ENCODE peak calls at places on chromosomes 5 and 9, in seven cellular contexts. P is fibroblast of pulmonary artery, N is BJ, C is GM23338, H is thoracic aorta, R is transverse colon, Y is AG10803. O is an unnamed sample.

GRCh38 chr9:131864531-131864930 is 124.7 kb upstream of the RAPGEF1 start:
- DNase-seq in H (no peak), N (no peak), C (no peak), R (no peak), P (no peak), Y (no peak), O (no peak)

GRCh38 chr5:60312098-60312497 is 387.9 kb downstream of the DEPDC1B start:
- DNase-seq in Y (no peak), P (no peak), C (no peak), N (no peak), H (no peak), R (no peak), O (no peak)

GRCh38 chr5:77957-78804 is 13.8 kb upstream of the PLEKHG4B start:
- DNase-seq in C (peak; percentile 58), N (peak; percentile 55), R (no peak), Y (peak; percentile 45), H (no peak), P (peak; percentile 12), O (no peak)

GRCh38 chr5:63255609-63256008 is 677.0 kb downstream of the LRRC70 start:
- DNase-seq in R (no peak), N (no peak), P (no peak), C (peak; percentile 68), H (no peak), Y (no peak), O (peak; percentile 4)

GRCh38 chr5:122312670-122312988 is 592 bp downstream of the SNCAIP start:
- DNase-seq in C (peak; percentile 53), N (no peak), Y (no peak), P (peak; percentile 23), R (no peak), H (no peak), O (no peak)

GRCh38 chr5:55003432-55004065 is 18.2 kb upstream of the ESM1 start:
- DNase-seq in P (no peak), N (no peak), H (no peak), R (no peak), Y (no peak), C (no peak), O (no peak)

GRCh38 chr5:65512170-65512937 is 30.6 kb upstream of the ADAMTS6 start:
- DNase-seq in H (no peak), R (no peak), N (no peak), C (no peak), P (no peak), Y (no peak), O (no peak)

GRCh38 chr5:6710078-6710477 is 3.2 kb upstream of the TENT4A start:
- DNase-seq in N (no peak), H (no peak), Y (no peak), C (no peak), P (no peak), R (no peak), O (no peak)

GRCh38 chr5:94240616-94241287 is 377.7 kb downstream of the KIAA0825 start:
- DNase-seq in H (no peak), P (peak; percentile 20), R (no peak), Y (peak; percentile 93), C (no peak), N (peak; percentile 72), O (peak; percentile 73)

GRCh38 chr5:75040973-75041372 is 11.4 kb downstream of the GCNT4 start:
- DNase-seq in P (peak; percentile 72), H (no peak), Y (peak; percentile 84), C (no peak), R (no peak), N (no peak), O (peak; percentile 65)

GRCh38 chr9:121954477-121955175 is 138.5 kb downstream of the TTLL11 start:
- DNase-seq in H (no peak), Y (peak; percentile 80), P (peak; percentile 88), N (no peak), R (no peak), C (no peak), O (peak; percentile 72)

GRCh38 chr5:174145821-174146220 is 100.3 kb downstream of the NSG2 start:
- DNase-seq in H (no peak), R (no peak), C (peak; percentile 70), Y (peak; percentile 3), P (peak; percentile 0), N (no peak), O (no peak)

GRCh38 chr5:111069839-111070238 is 1.7 kb upstream of the TSLP start:
- DNase-seq in N (no peak), Y (peak; percentile 69), C (no peak), R (no peak), P (peak; percentile 78), H (no peak), O (peak; percentile 97)

GRCh38 chr5:98770911-98771322 is 2.5 kb upstream of the RGMB start:
- DNase-seq in H (no peak), N (no peak), Y (peak; percentile 36), C (no peak), R (no peak), P (peak; percentile 45), O (peak; percentile 58)

DNA sequence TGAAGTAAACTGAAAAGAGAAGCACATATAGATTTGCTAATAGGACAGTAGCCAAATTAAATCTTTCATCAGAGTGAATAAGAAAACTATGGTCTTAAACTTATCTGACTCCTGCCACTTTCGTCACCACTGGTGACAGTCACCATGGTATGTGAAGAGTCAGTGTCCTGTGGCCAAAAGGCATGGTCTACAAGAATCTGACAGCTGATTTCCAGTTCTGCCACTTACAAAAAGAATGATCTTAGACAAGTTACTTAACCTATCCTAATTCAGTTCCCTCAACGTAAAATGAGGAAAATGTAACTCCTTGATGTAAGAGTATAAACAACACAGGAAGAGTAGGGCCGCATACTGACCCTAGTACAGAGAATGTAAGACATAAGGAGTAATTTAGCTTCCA is 102.0 kb downstream of the LPAR1 start:
- DNase-seq in P (no peak), N (no peak), Y (peak; percentile 47), H (no peak), C (no peak), R (no peak), O (no peak)
- H3K4me3 ChIP-seq in P (no peak overlapping the region), N (no peak overlapping the region), Y (peak overlapping the region; percentile 6), H (no peak overlapping the region), C (no peak overlapping the region), R (no peak overlapping the region), O (no peak overlapping the region)

GRCh38 chr5:106874974-106875373 is 795.8 kb downstream of the EFNA5 start:
- DNase-seq in C (no peak), R (no peak), P (no peak), Y (no peak), N (no peak), H (no peak), O (no peak)

GRCh38 chr5:106876298-106876622 is 794.5 kb downstream of the EFNA5 start:
- DNase-seq in R (no peak), P (no peak), C (no peak), Y (no peak), N (no peak), H (no peak), O (no peak)

GRCh38 chr5:106876665-106877194 is 794.0 kb downstream of the EFNA5 start:
- DNase-seq in P (no peak), R (no peak), H (no peak), C (peak; percentile 64), Y (no peak), N (no peak), O (no peak)

GRCh38 chr5:106874531-106874930 is 796.2 kb downstream of the EFNA5 start:
- DNase-seq in N (no peak), C (no peak), P (no peak), Y (no peak), R (no peak), H (no peak), O (no peak)

GRCh38 chr5:106875591-106876297 is 795.0 kb downstream of the EFNA5 start:
- DNase-seq in H (no peak), Y (peak; percentile 48), R (no peak), C (peak; percentile 62), N (no peak), P (peak; percentile 37), O (peak; percentile 25)
- TF ChIP-seq CTCF in H (peak; percentile 36), Y (peak; percentile 70), R (no peak), C (peak; percentile 62), N (peak; percentile 61), P (peak; percentile 42), O (peak; percentile 34)

GRCh38 chr5:126192226-126192625 is 231.0 kb upstream of the GRAMD2B start:
- DNase-seq in C (no peak), H (no peak), N (no peak), R (no peak), Y (no peak), P (no peak), O (no peak)

GRCh38 chr5:126198509-126198908 is 224.7 kb upstream of the GRAMD2B start:
- DNase-seq in R (no peak), N (no peak), Y (no peak), C (no peak), P (no peak), H (no peak), O (no peak)

GRCh38 chr5:126189862-126190261 is 233.3 kb upstream of the GRAMD2B start:
- DNase-seq in H (no peak), N (no peak), Y (no peak), R (no peak), P (no peak), C (peak; percentile 63), O (no peak)

DNA sequence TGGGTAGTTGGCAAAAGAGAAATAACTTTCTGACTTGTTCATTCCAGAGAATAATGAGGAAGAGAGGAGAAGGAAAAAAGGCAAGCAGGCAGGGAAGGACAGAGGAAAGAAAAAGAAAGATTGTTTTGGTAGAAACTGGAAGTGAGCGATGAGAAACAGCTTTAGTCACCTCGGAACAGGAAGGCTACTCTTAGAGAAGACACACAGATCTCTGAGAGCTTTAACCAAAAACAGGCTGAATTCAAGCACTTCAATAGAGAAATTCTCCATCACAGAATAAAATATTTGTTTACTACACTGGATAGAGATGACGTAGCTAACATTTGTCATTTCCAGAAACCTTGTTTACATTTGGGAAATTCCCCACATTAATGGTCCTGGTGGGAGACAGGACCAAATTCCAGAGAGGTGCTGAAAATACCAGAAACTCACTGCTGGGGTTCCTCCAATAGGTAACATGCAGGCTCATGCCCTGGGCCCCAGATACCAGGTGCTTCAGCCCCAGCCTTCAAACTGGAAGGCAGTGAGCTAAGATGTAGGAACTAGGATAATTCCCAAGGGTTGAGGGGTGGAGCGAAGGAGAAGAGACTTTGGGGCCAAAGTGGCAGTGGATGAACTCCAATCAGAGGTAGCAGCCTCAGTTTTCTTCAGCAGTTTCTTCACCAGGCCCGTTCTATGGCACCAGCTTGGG is 227.7 kb upstream of the GRAMD2B start:
- DNase-seq in N (no peak), R (no peak), H (no peak), C (no peak), P (no peak), Y (no peak), O (no peak)
- H3K4me3 ChIP-seq in N (no peak overlapping the region), R (no peak overlapping the region), H (no peak overlapping the region), C (no peak overlapping the region), P (no peak overlapping the region), Y (no peak overlapping the region), O (no peak overlapping the region)

GRCh38 chr9:801399-802071 is 40.0 kb upstream of the DMRT1 start:
- DNase-seq in P (peak; percentile 66), R (no peak), H (no peak), Y (peak; percentile 10), N (no peak), C (no peak), O (peak; percentile 74)

GRCh38 chr9:811101-811531 is 30.4 kb upstream of the DMRT1 start:
- DNase-seq in P (no peak), R (peak; percentile 37), C (no peak), Y (no peak), N (no peak), H (no peak), O (peak; percentile 13)

GRCh38 chr9:805151-805550 is 36.3 kb upstream of the DMRT1 start:
- DNase-seq in H (no peak), R (no peak), C (no peak), N (no peak), P (no peak), Y (no peak), O (no peak)

GRCh38 chr9:804026-804425 is 37.5 kb upstream of the DMRT1 start:
- DNase-seq in R (no peak), N (no peak), Y (no peak), H (no peak), P (no peak), C (no peak), O (no peak)

GRCh38 chr9:806285-807156 is 35.0 kb upstream of the DMRT1 start:
- DNase-seq in H (no peak), P (peak; percentile 64), Y (peak; percentile 43), C (peak; percentile 62), R (no peak), N (no peak), O (peak; percentile 66)
- TF ChIP-seq CTCF in H (peak; percentile 84), P (peak; percentile 83), Y (peak; percentile 91), C (peak; percentile 81), R (peak; percentile 55), N (peak; percentile 74), O (peak; percentile 77)

O was measured in fibroblast of the aortic adventitia.